ENCODE peak calls at places on chromosomes 12 and 14, in four cellular contexts. I, J, T and F are unnamed samples.

GRCh38 chr14:79552778-79553177 is 658.5 kb downstream of the DIO2 start:
- DNase-seq in I (no peak), J (no peak), T (peak), F (no peak)

GRCh38 chr12:109735051-109735521 is 21.5 kb downstream of the FAM222A start:
- DNase-seq in J (peak), T (no peak), I (peak), F (no peak)

GRCh38 chr14:74478996-74479635 is 14.0 kb downstream of the NPC2 start:
- DNase-seq in T (no peak), J (no peak), I (no peak), F (no peak)

GRCh38 chr14:57302883-57303282 is 34.1 kb downstream of the AP5M1 start:
- DNase-seq in J (no peak), T (no peak), I (no peak), F (no peak)

GRCh38 chr12:113052326-113052725 is 4.2 kb upstream of the DTX1 start:
- DNase-seq in J (no peak), T (no peak), I (no peak), F (no peak)

GRCh38 chr14:27995688-27996087 is 770.9 kb upstream of the FOXG1 start:
- DNase-seq in I (no peak), J (no peak), T (no peak), F (no peak)

GRCh38 chr14:68695871-68696665 is 96.8 kb downstream of the ZFP36L1 start:
- DNase-seq in T (no peak), J (no peak), I (no peak), F (no peak)

GRCh38 chr12:77925536-77926108 is 94.9 kb downstream of the NAV3 start:
- DNase-seq in J (peak), T (peak), I (peak), F (no peak)

GRCh38 chr12:107163413-107163812 is 70.1 kb upstream of the CRY1 start:
- DNase-seq in T (no peak), J (no peak), I (no peak), F (no peak)

GRCh38 chr12:25876383-25877045 is 82.0 kb upstream of the RASSF8 start:
- DNase-seq in I (no peak), T (no peak), J (no peak), F (no peak)
- H3K27ac ChIP-seq in I (no peak), T (no peak), J (no peak), F (no peak)

DNA sequence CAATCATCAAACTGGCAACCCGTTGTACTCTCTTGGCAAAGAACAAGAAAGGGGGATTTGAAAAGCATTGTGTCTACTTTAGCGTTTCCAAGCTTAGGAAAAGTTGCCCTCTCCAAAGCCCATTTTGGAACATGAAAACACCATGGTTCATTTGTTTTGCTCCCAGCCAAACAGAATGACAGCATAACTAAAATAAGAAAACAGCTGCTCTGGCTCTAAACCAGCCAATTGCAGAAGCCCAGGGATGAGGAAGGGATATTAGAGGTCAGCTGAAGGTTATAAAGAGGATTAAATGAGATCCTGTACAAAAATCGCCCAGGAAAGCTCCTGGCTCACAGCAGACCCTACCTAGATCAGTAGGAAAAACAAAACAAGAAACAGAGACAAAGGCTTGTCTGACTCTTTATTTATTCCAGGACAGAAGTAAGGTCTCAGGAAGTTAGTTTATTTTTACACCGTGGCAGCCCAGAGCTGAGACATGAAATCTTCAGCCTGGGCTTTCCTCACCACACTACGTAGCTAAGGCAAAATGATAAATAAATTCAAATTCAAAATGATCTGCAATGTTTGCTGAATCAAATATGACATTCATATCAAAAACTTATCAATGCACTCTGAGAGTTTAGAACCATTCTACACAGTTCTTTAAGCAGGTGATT is 25.8 kb downstream of the SPX start:
- DNase-seq in T (no peak), J (no peak), I (no peak), F (no peak)
- H3K27ac ChIP-seq in T (no peak), J (no peak), I (peak), F (no peak)

GRCh38 chr12:38175538-38175937 is 141.0 kb upstream of the ALG10B start:
- DNase-seq in J (no peak), I (no peak), T (no peak), F (no peak)
- H3K27ac ChIP-seq in J (no peak), I (no peak), T (no peak), F (no peak)

GRCh38 chr12:81542621-81543020 is 216.5 kb downstream of the PPFIA2 start:
- DNase-seq in J (no peak), I (no peak), T (no peak), F (no peak)
- H3K27ac ChIP-seq in J (no peak), I (no peak), T (no peak), F (no peak)

DNA sequence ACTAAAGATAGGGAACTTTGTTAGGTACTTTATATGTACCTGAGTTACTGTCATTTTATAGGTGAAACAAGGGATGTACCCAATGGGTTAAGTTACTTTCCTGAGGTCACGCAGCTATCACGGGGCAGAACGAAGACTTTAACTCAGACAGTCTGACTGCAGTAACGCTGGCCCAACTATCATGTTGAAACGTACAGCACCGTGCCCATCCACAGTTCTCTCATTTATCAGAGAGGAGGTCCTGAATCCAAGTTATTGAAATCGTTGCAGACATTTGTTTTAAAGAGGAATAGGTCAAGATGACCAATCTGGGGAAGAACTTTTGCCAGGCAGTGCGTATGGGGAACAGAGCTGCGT is 587 bp upstream of the C12orf75 start:
- DNase-seq in I (no peak), J (no peak), T (no peak), F (no peak)
- H3K27ac ChIP-seq in I (no peak), J (no peak), T (no peak), F (peak)

DNA sequence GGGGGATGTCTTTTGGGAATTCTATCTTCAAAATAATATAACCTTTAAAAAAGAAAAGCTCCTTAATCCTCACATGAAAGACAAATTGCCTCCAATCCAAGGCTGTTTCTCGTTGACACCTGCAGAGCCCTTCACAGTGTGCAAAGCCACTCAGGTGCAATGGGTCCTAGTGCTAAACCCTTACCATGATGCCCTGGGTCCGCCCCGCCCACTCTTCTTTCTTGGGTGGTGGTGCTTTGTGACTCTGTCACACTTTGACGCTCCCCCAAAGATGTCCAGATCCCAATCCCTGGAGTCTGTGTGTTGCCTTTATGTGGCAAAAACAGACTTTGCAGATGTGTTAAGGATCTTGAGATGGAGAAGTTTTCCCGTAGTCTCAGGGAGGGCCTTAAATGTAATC is 29.7 kb downstream of the CLMN start:
- DNase-seq in T (no peak), I (no peak), J (no peak), F (no peak)
- H3K27ac ChIP-seq in T (no peak), I (peak), J (no peak), F (no peak)

GRCh38 chr14:51539571-51540037 is 112.1 kb upstream of the FRMD6 start:
- DNase-seq in J (no peak), I (no peak), T (peak), F (no peak)
- H3K27ac ChIP-seq in J (no peak), I (no peak), T (peak), F (no peak)

DNA sequence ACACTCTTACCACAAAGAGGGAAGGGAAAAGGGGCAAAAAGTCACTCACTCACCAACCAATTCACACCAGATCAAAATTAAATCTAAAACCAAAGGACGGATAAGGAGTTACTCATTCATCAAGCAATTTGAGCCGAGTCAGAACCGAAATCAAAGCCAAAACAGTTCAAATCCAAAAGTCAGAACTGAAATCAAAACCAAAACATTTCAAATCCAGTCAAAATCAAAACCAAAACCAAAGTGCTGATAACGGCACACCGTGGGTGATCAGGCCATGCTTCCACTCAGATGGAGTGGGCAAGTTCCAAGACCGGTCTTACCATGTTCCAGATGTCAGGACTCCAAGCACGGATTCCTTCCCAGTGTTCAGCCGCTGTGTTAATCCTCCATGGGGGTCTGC is 139.5 kb downstream of the SLC38A6 start:
- DNase-seq in T (no peak), I (no peak), J (no peak), F (no peak)
- H3K27ac ChIP-seq in T (no peak), I (no peak), J (no peak), F (no peak)

GRCh38 chr12:54682674-54683073 is 34.5 kb upstream of the DCD start:
- DNase-seq in T (no peak), J (no peak), I (no peak), F (no peak)

GRCh38 chr12:54684636-54685630 is 36.8 kb upstream of the DCD start:
- DNase-seq in J (no peak), T (no peak), I (no peak), F (no peak)

GRCh38 chr12:54680374-54680773 is 32.2 kb upstream of the DCD start:
- DNase-seq in I (no peak), J (no peak), T (no peak), F (peak)

GRCh38 chr12:54688309-54689033 is 40.3 kb upstream of the DCD start:
- DNase-seq in I (no peak), T (no peak), J (no peak), F (no peak)

GRCh38 chr12:54683388-54683787 is 35.2 kb upstream of the DCD start:
- DNase-seq in I (no peak), J (no peak), T (no peak), F (no peak)
- H3K27ac ChIP-seq in I (no peak), J (no peak), T (no peak), F (no peak)

DNA sequence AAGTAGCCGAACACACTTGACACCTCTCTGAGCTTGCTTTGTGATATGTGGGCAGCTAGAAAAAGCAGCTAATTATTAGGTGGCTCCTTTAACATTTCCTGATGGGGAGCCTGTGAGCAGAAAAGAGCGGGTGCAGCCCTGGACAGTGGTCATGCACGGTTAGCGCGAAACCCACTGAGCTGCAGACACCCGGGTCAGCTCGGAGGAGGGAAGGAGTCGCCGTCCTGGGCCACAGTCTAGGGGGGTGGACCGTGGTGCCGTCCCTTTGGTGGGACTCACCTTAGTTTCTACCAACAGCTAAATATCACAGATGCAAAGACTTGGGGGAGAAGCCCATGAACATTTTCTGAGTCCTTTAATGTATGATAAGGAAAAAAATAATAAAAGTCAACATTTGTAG is 6.7 kb downstream of the COA8 start:
- DNase-seq in J (no peak), I (no peak), T (no peak), F (no peak)
- H3K27ac ChIP-seq in J (no peak), I (peak), T (no peak), F (no peak)